ENCODE peak calls at places on chromosomes 7 and 10, in ten cellular contexts. F, E, Q, B, W, M, A, Y, T and U are unnamed samples.

GRCh38 chr10:97788552-97789442 is 17.0 kb upstream of the SFRP5 start:
- DNase-seq in F (no peak), E (no peak), Q (no peak), B (no peak), W (no peak), M (no peak), A (peak; percentile 55), Y (no peak), T (no peak), U (no peak)

GRCh38 chr7:26280723-26281122 is 10.9 kb upstream of the SNX10 start:
- DNase-seq in F (peak; percentile 12), E (no peak), Q (no peak), B (no peak), W (no peak), M (no peak), A (no peak), Y (no peak), T (no peak), U (no peak)

GRCh38 chr10:105042906-105043552 is 401.9 kb downstream of the SORCS3 start:
- DNase-seq in F (no peak), E (no peak), Q (peak; percentile 88), B (no peak), W (no peak), M (no peak), A (no peak), Y (no peak), T (no peak), U (no peak)

GRCh38 chr10:24703700-24704099 is 20.0 kb downstream of the ARHGAP21 start:
- DNase-seq in F (no peak), E (no peak), Q (no peak), B (no peak), W (no peak), M (peak; percentile 62), A (no peak), Y (no peak), T (peak; percentile 93), U (no peak)

GRCh38 chr7:105389090-105389650 is 449 bp upstream of the SRPK2 start:
- DNase-seq in F (peak; percentile 87), E (peak; percentile 52), Q (peak; percentile 26), B (no peak), W (peak; percentile 16), M (no peak), A (peak; percentile 57), Y (peak; percentile 78), T (peak; percentile 54), U (no peak)

GRCh38 chr7:50405246-50405645 is 44.9 kb downstream of the FIGNL1 start:
- DNase-seq in F (no peak), E (no peak), Q (no peak), B (no peak), W (no peak), M (no peak), A (no peak), Y (no peak), T (no peak), U (no peak)

GRCh38 chr10:32417906-32418547 is 27.9 kb upstream of the CCDC7 start:
- DNase-seq in F (no peak), E (no peak), Q (no peak), B (no peak), W (no peak), M (peak; percentile 97), A (no peak), Y (no peak), T (peak; percentile 96), U (no peak)

GRCh38 chr7:17307969-17308648 is 9.7 kb downstream of the AHR start:
- DNase-seq in F (no peak), E (no peak), Q (no peak), B (no peak), W (no peak), M (no peak), A (no peak), Y (peak; percentile 29), T (no peak), U (no peak)

GRCh38 chr10:104080762-104081161 is 4.9 kb downstream of the COL17A1 start:
- DNase-seq in F (no peak), E (no peak), Q (peak; percentile 42), B (no peak), W (no peak), M (no peak), A (no peak), Y (peak; percentile 67), T (peak; percentile 33), U (no peak)

GRCh38 chr10:103232772-103233488 is 12.8 kb upstream of the RPEL1 start:
- DNase-seq in F (no peak), E (no peak), Q (no peak), B (no peak), W (no peak), M (no peak), A (no peak), Y (peak; percentile 40), T (peak; percentile 79), U (no peak)

GRCh38 chr7:50068026-50068425 is 25.0 kb downstream of the ZPBP start:
- DNase-seq in F (no peak), E (no peak), Q (peak; percentile 7), B (no peak), W (no peak), M (no peak), A (peak; percentile 59), Y (peak; percentile 25), T (no peak), U (no peak)

GRCh38 chr7:46557295-46557711 is 636.2 kb upstream of the IGFBP3 start:
- DNase-seq in F (no peak), E (no peak), Q (no peak), B (no peak), W (peak; percentile 77), M (no peak), A (peak; percentile 76), Y (no peak), T (no peak), U (no peak)

GRCh38 chr7:158256091-158256816 is 331.4 kb downstream of the PTPRN2 start:
- DNase-seq in F (no peak), E (no peak), Q (no peak), B (no peak), W (no peak), M (no peak), A (no peak), Y (no peak), T (no peak), U (no peak)

GRCh38 chr7:119175916-119176627 is 951.6 kb downstream of the ANKRD7 start:
- DNase-seq in F (peak; percentile 82), E (peak; percentile 81), Q (peak; percentile 84), B (peak; percentile 41), W (peak; percentile 19), M (peak; percentile 54), A (peak; percentile 66), Y (peak; percentile 98), T (peak; percentile 82), U (peak; percentile 19)
- TF ChIP-seq CTCF in F (no peak), E (peak; percentile 88), Q (peak; percentile 94), B (peak; percentile 87), W (peak; percentile 49), M (peak; percentile 83), A (peak; percentile 85), Y (peak; percentile 92), T (peak; percentile 40), U (peak; percentile 87)

DNA sequence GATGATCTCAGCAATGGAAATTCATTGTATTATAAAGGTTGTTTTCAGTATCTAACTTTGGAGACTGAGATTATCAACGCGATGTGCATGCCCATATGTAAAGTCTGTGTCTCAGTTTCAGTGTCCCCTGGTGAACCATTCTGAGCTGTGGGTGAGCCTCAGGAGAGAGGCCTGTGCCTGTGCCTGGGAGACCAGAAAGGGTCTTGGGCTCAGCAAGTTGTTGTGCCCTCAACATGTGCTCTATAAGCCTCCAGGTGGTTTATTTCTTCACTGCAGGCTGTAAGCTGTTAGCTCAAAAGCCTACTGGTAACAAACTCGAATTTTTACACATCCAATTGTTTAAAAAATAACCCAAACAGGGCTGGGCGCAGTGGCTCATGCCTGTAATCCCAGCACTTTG is 151.9 kb downstream of the PKD1L1 start:
- DNase-seq in F (peak; percentile 57), E (no peak), Q (peak; percentile 17), B (no peak), W (no peak), M (no peak), A (no peak), Y (no peak), T (no peak), U (no peak)
- TF ChIP-seq CTCF in F (no peak), E (no peak), Q (peak; percentile 15), B (no peak), W (no peak), M (peak; percentile 9), A (no peak), Y (no peak), T (no peak), U (no peak)

GRCh38 chr10:127649642-127650041 is 87.3 kb upstream of the FOXI2 start:
- DNase-seq in F (no peak), E (peak; percentile 34), Q (no peak), B (no peak), W (no peak), M (no peak), A (peak; percentile 9), Y (peak; percentile 88), T (no peak), U (no peak)
- TF ChIP-seq CTCF in F (no peak), E (no peak), Q (peak; percentile 24), B (peak; percentile 66), W (no peak), M (no peak), A (no peak), Y (peak; percentile 64), T (no peak), U (peak; percentile 44)

GRCh38 chr10:101442456-101442800 is 88.5 kb downstream of the BTRC start:
- DNase-seq in F (no peak), E (no peak), Q (no peak), B (no peak), W (no peak), M (no peak), A (no peak), Y (no peak), T (no peak), U (no peak)
- TF ChIP-seq CTCF in F (no peak), E (no peak), Q (no peak), B (peak; percentile 37), W (no peak), M (no peak), A (no peak), Y (no peak), T (no peak), U (no peak)

GRCh38 chr10:107011113-107011512 is 153.4 kb downstream of the SORCS1 start:
- DNase-seq in F (no peak), E (peak; percentile 9), Q (no peak), B (no peak), W (no peak), M (no peak), A (no peak), Y (peak; percentile 63), T (no peak), U (no peak)
- TF ChIP-seq CTCF in F (no peak), E (no peak), Q (no peak), B (no peak), W (no peak), M (no peak), A (no peak), Y (peak; percentile 54), T (no peak), U (no peak)